ENCODE peak calls at places on chromosomes 7 and 10, in six cellular contexts. S is AG09309, Y is stomach, X is fibroblast of lung, Q is choroid plexus epithelial cell, L is cardiac muscle cell. A is an unnamed sample.

GRCh38 chr7:68147621-68148238 is 1151.1 kb downstream of the TYW1 start:
- DNase-seq in L (peak), Y (no peak), Q (no peak), X (no peak), S (no peak), A (no peak)

GRCh38 chr10:77746313-77746712 is 108.7 kb upstream of the KCNMA1 start:
- DNase-seq in Q (peak), Y (no peak), L (no peak), S (peak), X (peak), A (peak)

GRCh38 chr10:21171936-21172773 is 275.0 kb upstream of the NEBL start:
- DNase-seq in X (no peak), Q (no peak), S (no peak), Y (peak), L (no peak), A (no peak)

GRCh38 chr10:8726087-8726486 is 671.6 kb downstream of the GATA3 start:
- DNase-seq in X (peak), L (no peak), Y (no peak), S (no peak), Q (no peak), A (no peak)

GRCh38 chr10:125341611-125342010 is 181.2 kb upstream of the CTBP2 start:
- DNase-seq in X (no peak), L (no peak), Q (no peak), S (no peak), Y (no peak), A (peak)

GRCh38 chr7:1030444-1031070 is 13.8 kb upstream of the GPR146 start:
- DNase-seq in Y (no peak), L (no peak), X (no peak), S (no peak), Q (no peak), A (no peak)

GRCh38 chr7:11239311-11239710 is 265.6 kb downstream of the PHF14 start:
- DNase-seq in X (no peak), L (no peak), Q (no peak), S (peak), Y (no peak), A (no peak)

GRCh38 chr10:114831186-114831867 is 9.7 kb downstream of the FHIP2A start:
- DNase-seq in Q (no peak), L (no peak), Y (no peak), X (no peak), S (no peak), A (no peak)

GRCh38 chr10:12042409-12042796 is 206 bp downstream of the UPF2 start:
- DNase-seq in X (peak), S (no peak), Q (peak), Y (peak), L (peak), A (peak)

GRCh38 chr10:110546077-110546476 is 21.4 kb upstream of the SMC3 start:
- DNase-seq in L (no peak), X (peak), Q (no peak), S (no peak), Y (no peak), A (no peak)

GRCh38 chr7:12032146-12032545 is 178.9 kb upstream of the TMEM106B start:
- DNase-seq in Y (no peak), S (no peak), Q (peak), X (peak), L (no peak), A (no peak)

GRCh38 chr10:1166101-1166827 is 110.1 kb downstream of the WDR37 start:
- DNase-seq in S (no peak), L (no peak), Q (no peak), Y (no peak), X (no peak), A (no peak)

GRCh38 chr10:132394201-132394811 is 2.7 kb upstream of the PWWP2B start:
- DNase-seq in X (no peak), Y (no peak), Q (no peak), S (no peak), L (no peak), A (no peak)

GRCh38 chr7:2521952-2522591 is 2.5 kb downstream of the LFNG start:
- DNase-seq in S (no peak), Q (no peak), X (peak), L (no peak), Y (no peak), A (no peak)

GRCh38 chr7:19404912-19405329 is 259.7 kb upstream of the FERD3L start:
- DNase-seq in S (peak), Y (no peak), Q (peak), X (peak), L (peak), A (peak)

GRCh38 chr7:89495704-89496103 is 658.6 kb upstream of the STEAP1 start:
- DNase-seq in X (no peak), S (no peak), L (no peak), Q (no peak), Y (no peak), A (no peak)

GRCh38 chr10:110209926-110210662 is 2.7 kb downstream of the MXI1 start:
- DNase-seq in Y (peak), S (no peak), X (peak), Q (peak), L (peak), A (peak)

GRCh38 chr10:61423178-61423577 is 30.0 kb downstream of the TMEM26 start:
- DNase-seq in X (no peak), Y (no peak), S (no peak), Q (no peak), L (no peak), A (no peak)

GRCh38 chr10:91340613-91341362 is 69.4 kb upstream of the HECTD2 start:
- DNase-seq in Q (peak), X (peak), Y (no peak), S (peak), L (no peak), A (peak)

GRCh38 chr7:101708223-101708622 is 79.1 kb upstream of the MYL10 start:
- DNase-seq in L (no peak), S (no peak), X (no peak), Y (no peak), Q (no peak), A (no peak)
- H3K4me3 ChIP-seq in L (no peak), S (no peak), X (no peak), Y (no peak), Q (no peak), A (no peak)

DNA sequence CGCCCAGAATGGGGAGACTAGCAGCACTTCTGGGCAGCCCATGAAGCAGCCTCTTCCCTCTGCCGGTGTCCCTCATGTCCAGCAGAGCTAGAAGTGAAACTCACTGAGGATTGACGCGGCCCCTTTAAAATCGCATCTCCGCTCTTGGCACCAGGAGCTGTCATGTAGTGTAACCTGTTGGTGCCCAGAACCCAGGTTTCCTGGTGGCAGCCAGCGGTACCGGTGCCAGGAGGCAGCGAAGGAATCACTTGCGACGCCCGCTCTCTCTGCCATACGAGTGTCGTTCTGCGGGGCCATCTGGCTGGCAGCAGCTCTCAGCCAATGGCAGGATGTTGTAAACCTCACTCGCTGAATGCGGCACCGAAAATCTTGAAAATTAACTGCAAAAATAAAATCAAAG is 82.7 kb downstream of the CUX1 start:
- DNase-seq in L (no peak), Q (no peak), X (no peak), Y (no peak), S (no peak), A (no peak)
- H3K4me3 ChIP-seq in L (no peak), Q (no peak), X (peak), Y (peak), S (peak), A (peak)

DNA sequence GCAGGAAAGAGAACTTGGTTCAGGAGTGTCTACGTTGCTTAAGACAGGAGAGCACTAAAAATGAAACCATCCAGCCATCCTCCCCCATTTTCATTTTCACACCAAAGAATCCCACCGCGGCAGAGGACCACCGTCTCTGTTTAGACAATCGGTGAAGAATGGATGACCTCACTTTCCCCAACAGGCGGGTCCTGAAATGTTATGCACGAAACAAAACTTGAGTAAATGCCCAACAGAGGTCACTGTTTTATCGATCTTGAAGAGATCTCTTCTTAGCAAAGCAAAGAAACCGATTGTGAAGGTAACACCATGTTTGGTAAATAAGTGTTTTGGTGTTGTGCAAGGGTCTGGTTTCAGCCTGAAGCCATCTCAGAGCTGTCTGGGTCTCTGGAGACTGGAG is 1.4 kb upstream of the IL6 start:
- DNase-seq in L (no peak), Y (no peak), S (no peak), Q (peak), X (peak), A (peak)
- H3K4me3 ChIP-seq in L (no peak), Y (no peak), S (no peak), Q (no peak), X (no peak), A (no peak)

GRCh38 chr7:139679731-139680594 is 97.8 kb downstream of the HIPK2 start:
- DNase-seq in Q (peak), Y (peak), L (no peak), S (no peak), X (peak), A (peak)
- H3K4me3 ChIP-seq in Q (no peak), Y (no peak), L (no peak), S (no peak), X (no peak), A (no peak)

GRCh38 chr7:29196971-29197370 is 2.4 kb downstream of the CHN2 start:
- DNase-seq in S (no peak), L (no peak), Q (no peak), X (no peak), Y (no peak), A (no peak)
- H3K4me3 ChIP-seq in S (no peak), L (no peak), Q (no peak), X (no peak), Y (no peak), A (no peak)

DNA sequence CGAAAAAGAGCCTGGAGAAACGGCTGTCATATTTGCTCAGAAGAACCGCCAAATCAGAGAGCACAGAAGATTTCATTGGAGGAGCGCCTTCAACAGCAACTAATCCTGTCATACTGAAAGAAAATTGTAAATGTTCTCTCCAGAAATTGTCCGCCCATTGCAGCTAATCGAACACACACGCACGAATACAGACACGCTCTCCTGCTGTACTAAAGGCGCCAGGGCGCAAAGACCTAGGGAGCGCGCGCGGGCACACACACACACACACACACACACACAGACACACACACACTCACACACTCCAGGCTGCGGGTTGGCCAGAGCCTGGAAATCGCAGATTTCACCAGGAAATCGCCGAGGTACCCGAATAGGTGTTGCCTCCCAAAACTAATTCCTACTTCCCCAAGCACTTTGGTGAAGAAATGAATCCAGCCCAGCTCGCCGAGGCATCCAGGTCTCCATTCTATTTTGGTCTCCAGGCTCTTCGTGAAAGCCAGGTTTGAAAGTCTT is at the start of gene CHRM2:
- DNase-seq in L (peak), Q (peak), X (peak), S (peak), Y (no peak), A (peak)
- H3K4me3 ChIP-seq in L (peak), Q (peak), X (peak), S (peak), Y (peak), A (peak)

GRCh38 chr7:149625947-149626392 is 128.4 kb upstream of the ZNF746 start:
- DNase-seq in Y (no peak), Q (peak), X (no peak), S (peak), L (no peak), A (peak)
- H3K4me3 ChIP-seq in Y (no peak), Q (no peak), X (no peak), S (no peak), L (no peak), A (no peak)